ENCODE peak calls at places on chromosomes 1 and 21, in eight cellular contexts. F, M, H, Q, L, T, Y and O are unnamed samples.

GRCh38 chr1:228077565-228078330 is 4.8 kb upstream of the ARF1 start:
- DNase-seq in F (no peak), T (no peak), M (peak), H (no peak), Q (no peak), Y (no peak), L (no peak), O (no peak)

GRCh38 chr1:39183503-39184353 is 20.8 kb upstream of the MACF1 start:
- DNase-seq in Q (no peak), Y (no peak), T (peak), H (no peak), M (peak), F (peak), L (no peak), O (no peak)

GRCh38 chr1:80365634-80366033 is 1359.1 kb upstream of the ADGRL4 start:
- DNase-seq in F (no peak), Q (no peak), M (no peak), L (no peak), H (no peak), T (no peak), Y (no peak), O (no peak)

GRCh38 chr1:21340230-21340564 is 49.9 kb upstream of the ECE1 start:
- DNase-seq in Q (no peak), F (peak), M (peak), L (peak), Y (no peak), H (no peak), T (no peak), O (no peak)

GRCh38 chr1:218425647-218426342 is 80.7 kb downstream of the TGFB2 start:
- DNase-seq in H (no peak), F (no peak), L (no peak), Y (no peak), M (no peak), Q (peak), T (no peak), O (no peak)

GRCh38 chr1:25771246-25772114 is 28.5 kb upstream of the SELENON start:
- DNase-seq in L (no peak), Q (no peak), H (no peak), M (peak), Y (peak), F (peak), T (peak), O (peak)

GRCh38 chr21:42657676-42658319 is 4.4 kb downstream of the PDE9A start:
- DNase-seq in L (peak), H (no peak), Y (no peak), M (peak), Q (no peak), T (no peak), F (no peak), O (no peak)

GRCh38 chr1:203200059-203200553 is 13.6 kb upstream of the CHI3L1 start:
- DNase-seq in Y (peak), Q (peak), T (no peak), M (no peak), H (no peak), L (no peak), F (no peak), O (no peak)

GRCh38 chr21:45524756-45525152 is 17.5 kb downstream of the SLC19A1 start:
- DNase-seq in M (no peak), H (peak), L (peak), T (peak), Q (no peak), Y (no peak), F (no peak), O (no peak)

GRCh38 chr1:91683598-91683951 is 182.9 kb downstream of the CDC7 start:
- DNase-seq in L (peak), F (peak), Y (no peak), T (peak), M (peak), Q (no peak), H (no peak), O (no peak)

GRCh38 chr1:115275216-115275615 is 62.8 kb downstream of the NGF start:
- DNase-seq in M (no peak), H (no peak), Y (no peak), L (no peak), F (no peak), T (no peak), Q (no peak), O (no peak)

GRCh38 chr1:87119741-87120140 is 205.3 kb downstream of the HS2ST1 start:
- DNase-seq in F (no peak), H (no peak), T (no peak), M (no peak), Y (no peak), Q (no peak), L (no peak), O (no peak)

GRCh38 chr1:216464489-216464888 is 41.2 kb upstream of the USH2A start:
- DNase-seq in Y (no peak), Q (peak), L (no peak), F (no peak), H (no peak), T (no peak), M (no peak), O (no peak)

GRCh38 chr1:64654519-64655341 is 90.1 kb upstream of the RAVER2 start:
- DNase-seq in T (no peak), L (no peak), M (no peak), H (no peak), Q (peak), F (no peak), Y (no peak), O (no peak)

GRCh38 chr1:160672789-160673695 is 26.2 kb upstream of the SLAMF1 start:
- DNase-seq in Y (no peak), M (no peak), Q (no peak), T (no peak), H (no peak), F (no peak), L (no peak), O (no peak)

GRCh38 chr21:39347537-39347936 is 1.4 kb downstream of the HMGN1 start:
- DNase-seq in M (no peak), F (no peak), L (no peak), Q (no peak), H (no peak), Y (no peak), T (no peak), O (no peak)

GRCh38 chr1:25609921-25610320 is 6.7 kb upstream of the MAN1C1 start:
- DNase-seq in T (no peak), H (no peak), Q (no peak), M (no peak), L (no peak), Y (no peak), F (no peak), O (no peak)

GRCh38 chr1:155177918-155178281 is 4.3 kb downstream of the TRIM46 start:
- DNase-seq in Y (peak), H (no peak), Q (no peak), L (no peak), T (no peak), F (peak), M (no peak), O (no peak)

GRCh38 chr1:36160388-36160948 is 4.5 kb downstream of the MAP7D1 start:
- DNase-seq in T (no peak), L (no peak), H (no peak), Q (no peak), M (no peak), F (no peak), Y (no peak), O (no peak)

GRCh38 chr1:41500378-41500777 is 15.9 kb upstream of the EDN2 start:
- DNase-seq in H (no peak), F (peak), Q (no peak), Y (no peak), M (peak), T (no peak), L (peak), O (no peak)

GRCh38 chr1:9080704-9081291 is 11.4 kb upstream of the SLC2A5 start:
- DNase-seq in T (no peak), M (no peak), H (no peak), Q (no peak), F (no peak), L (no peak), Y (no peak), O (no peak)

GRCh38 chr1:223765036-223765718 is 52.8 kb downstream of the CAPN2 start:
- DNase-seq in Y (peak), L (no peak), F (peak), T (no peak), H (no peak), Q (no peak), M (peak), O (peak)

GRCh38 chr1:223211323-223211985 is 68.4 kb upstream of the TLR5 start:
- DNase-seq in Y (no peak), Q (no peak), F (no peak), M (no peak), T (no peak), H (no peak), L (no peak), O (no peak)

GRCh38 chr1:204826970-204827369 is 43.7 kb upstream of the NFASC start:
- DNase-seq in T (peak), F (peak), L (no peak), M (no peak), Q (no peak), H (no peak), Y (no peak), O (peak)

GRCh38 chr1:43783671-43784205 is 76.4 kb downstream of the ST3GAL3 start:
- DNase-seq in T (no peak), L (no peak), Y (no peak), H (no peak), M (peak), Q (no peak), F (no peak), O (no peak)

GRCh38 chr1:199490804-199491527 is 536.5 kb upstream of the NR5A2 start:
- DNase-seq in L (no peak), H (no peak), T (no peak), M (no peak), F (no peak), Q (peak), Y (no peak), O (no peak)

GRCh38 chr1:88462481-88463261 is 221.4 kb upstream of the PKN2 start:
- DNase-seq in Q (no peak), M (no peak), F (no peak), L (peak), H (no peak), T (peak), Y (no peak), O (peak)

GRCh38 chr1:51300270-51300669 is 30.1 kb downstream of the TTC39A start:
- DNase-seq in F (no peak), T (no peak), H (no peak), L (no peak), Q (no peak), M (no peak), Y (no peak), O (no peak)

GRCh38 chr1:157595356-157595755 is 2.5 kb downstream of the FCRL4 start:
- DNase-seq in T (no peak), F (no peak), M (no peak), Q (no peak), Y (no peak), L (no peak), H (no peak), O (no peak)

GRCh38 chr1:180930687-180931086 is 18.0 kb downstream of the KIAA1614 start:
- DNase-seq in T (no peak), Q (no peak), H (no peak), F (no peak), Y (no peak), M (no peak), L (peak), O (no peak)

GRCh38 chr1:223515416-223515815 is 122.2 kb downstream of the CCDC185 start:
- DNase-seq in H (no peak), M (no peak), Q (no peak), T (no peak), L (no peak), Y (no peak), F (no peak), O (no peak)

GRCh38 chr1:19208710-19209438 is 1.2 kb downstream of the UBR4 start:
- DNase-seq in M (no peak), L (no peak), Q (no peak), Y (no peak), F (no peak), H (no peak), T (no peak), O (no peak)

GRCh38 chr1:55374801-55375616 is 159.8 kb upstream of the USP24 start:
- DNase-seq in T (no peak), M (peak), Q (no peak), L (no peak), Y (peak), H (no peak), F (no peak), O (no peak)

GRCh38 chr1:63112155-63112914 is 210.0 kb upstream of the FOXD3 start:
- DNase-seq in T (no peak), L (no peak), F (no peak), H (no peak), M (no peak), Y (no peak), Q (peak), O (no peak)

GRCh38 chr1:63969461-63969893 is 195.7 kb downstream of the ROR1 start:
- DNase-seq in Y (no peak), M (no peak), Q (no peak), T (no peak), F (no peak), L (no peak), H (no peak), O (no peak)

GRCh38 chr1:156387899-156388813 is 19.1 kb downstream of the RHBG start:
- DNase-seq in T (peak), Q (no peak), Y (no peak), F (no peak), H (no peak), M (no peak), L (peak), O (peak)

GRCh38 chr1:147504801-147505303 is 36.4 kb upstream of the BCL9 start:
- DNase-seq in Y (no peak), F (no peak), Q (no peak), T (peak), H (no peak), L (no peak), M (peak), O (peak)

GRCh38 chr1:33181906-33182305 is at the start of gene TRIM62:
- DNase-seq in Y (peak), H (peak), L (peak), M (peak), F (peak), Q (no peak), T (peak), O (peak)

GRCh38 chr1:245356891-245357585 is 202.3 kb downstream of the KIF26B start:
- DNase-seq in T (no peak), H (no peak), F (no peak), L (no peak), M (no peak), Y (no peak), Q (no peak), O (no peak)

DNA sequence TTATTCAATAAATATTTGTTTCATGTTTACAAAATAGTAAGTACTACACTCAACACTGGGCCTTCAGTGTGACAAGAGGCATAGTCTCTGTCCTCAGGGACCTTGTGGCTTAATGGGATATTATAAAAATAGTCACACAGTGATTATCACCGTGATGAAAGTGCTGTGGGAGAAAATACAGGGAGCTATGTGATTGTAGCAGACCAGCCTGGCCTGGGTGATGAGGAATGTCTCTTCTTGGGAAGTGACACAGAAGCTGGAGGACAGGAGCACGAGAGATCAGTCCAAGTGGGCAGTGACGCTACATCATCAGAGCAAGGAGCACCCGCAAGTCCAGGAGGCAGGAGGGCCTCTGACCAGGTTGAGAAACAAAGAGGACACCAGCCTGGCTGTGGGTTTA is 260.0 kb downstream of the SIPA1L2 start:
- DNase-seq in T (no peak), H (no peak), M (no peak), F (no peak), Q (no peak), L (no peak), Y (no peak), O (no peak)
- TF ChIP-seq CTCF in T (no peak), H (no peak), M (no peak), F (no peak), Q (no peak), L (no peak), Y (no peak), O (no peak)

GRCh38 chr1:173002891-173003582 is 47.7 kb downstream of the TNFSF18 start:
- DNase-seq in F (no peak), Y (no peak), T (no peak), L (no peak), M (no peak), H (no peak), Q (peak), O (no peak)
- TF ChIP-seq CTCF in F (no peak), Y (no peak), T (no peak), L (no peak), M (no peak), H (no peak), Q (no peak), O (no peak)

GRCh38 chr1:162635418-162635817 is 3.2 kb downstream of the DDR2 start:
- DNase-seq in Q (no peak), Y (no peak), M (no peak), F (no peak), T (no peak), H (no peak), L (no peak), O (no peak)

GRCh38 chr1:162631546-162632233 is 574 bp upstream of the DDR2 start:
- DNase-seq in F (no peak), Y (peak), L (no peak), M (no peak), H (no peak), Q (no peak), T (no peak), O (no peak)

GRCh38 chr1:162632743-162633326 is 571 bp downstream of the DDR2 start:
- DNase-seq in H (no peak), T (no peak), F (no peak), Q (no peak), M (no peak), Y (no peak), L (no peak), O (no peak)

GRCh38 chr1:162632234-162632666 is at the start of gene DDR2:
- DNase-seq in T (no peak), Y (peak), M (peak), F (peak), L (no peak), H (no peak), Q (peak), O (no peak)

GRCh38 chr1:162633327-162633762 is 1.1 kb downstream of the DDR2 start:
- DNase-seq in Y (no peak), H (no peak), L (no peak), F (no peak), M (no peak), T (no peak), Q (no peak), O (no peak)
- TF ChIP-seq CTCF in Y (no peak), H (no peak), L (no peak), F (no peak), M (no peak), T (no peak), Q (peak), O (no peak)

GRCh38 chr21:41045534-41046268 is 122.3 kb upstream of the BACE2 start:
- DNase-seq in Q (no peak), L (no peak), H (no peak), F (no peak), T (peak), M (no peak), Y (no peak), O (peak)
- TF ChIP-seq CTCF in Q (no peak), L (peak), H (peak), F (no peak), T (peak), M (no peak), Y (no peak), O (peak)